ENCODE peak calls at places on chromosomes 7 and 10, in four cellular contexts. W is CD8-positive, alpha-beta T cell; M is heart left ventricle; X is HFFc6. Z is an unnamed sample.

GRCh38 chr7:94394399-94395140 is at the start of gene COL1A2:
- DNase-seq in X (peak; percentile 97), W (peak; percentile 11), M (peak; percentile 86), Z (peak; percentile 99)

GRCh38 chr10:42638053-42638820 is at the start of gene ZNF33B:
- DNase-seq in M (peak; percentile 96), W (peak; percentile 92), X (peak; percentile 86), Z (peak; percentile 97)

GRCh38 chr10:10658157-10658556 is 359.5 kb upstream of the CELF2 start:
- DNase-seq in W (no peak), X (no peak), M (no peak), Z (no peak)

GRCh38 chr10:13787015-13787421 is 200.3 kb downstream of the PRPF18 start:
- DNase-seq in X (no peak), W (peak; percentile 75), M (peak; percentile 27), Z (no peak)

GRCh38 chr7:78587443-78588044 is 789.0 kb downstream of the PHTF2 start:
- DNase-seq in M (no peak), W (no peak), X (no peak), Z (no peak)

GRCh38 chr7:41287559-41288335 is 415.1 kb downstream of the INHBA start:
- DNase-seq in W (no peak), M (no peak), X (no peak), Z (no peak)

GRCh38 chr7:20158684-20159083 is 58.5 kb downstream of the MACC1 start:
- DNase-seq in W (no peak), X (no peak), M (no peak), Z (no peak)

GRCh38 chr10:12499587-12499986 is 150.2 kb downstream of the CAMK1D start:
- DNase-seq in W (no peak), X (no peak), M (no peak), Z (no peak)

GRCh38 chr10:35464805-35465456 is 128.6 kb downstream of the CCNY start:
- DNase-seq in W (no peak), M (no peak), X (no peak), Z (no peak)

GRCh38 chr10:79473511-79474095 is 28.2 kb upstream of the ZCCHC24 start:
- DNase-seq in M (no peak), X (no peak), W (no peak), Z (no peak)

GRCh38 chr10:7248148-7248547 is 162.7 kb downstream of the SFMBT2 start:
- DNase-seq in M (no peak), X (no peak), W (no peak), Z (no peak)

GRCh38 chr10:14385591-14386201 is 55.0 kb upstream of the FRMD4A start:
- DNase-seq in W (no peak), X (peak; percentile 7), M (no peak), Z (no peak)

GRCh38 chr10:84177541-84178386 is 4.2 kb downstream of the GPR15LG start:
- DNase-seq in X (no peak), M (peak; percentile 75), W (peak; percentile 50), Z (no peak)

GRCh38 chr7:32518534-32519140 is 23.3 kb downstream of the AVL9 start:
- DNase-seq in M (no peak), W (no peak), X (peak; percentile 34), Z (no peak)
- TF ChIP-seq CTCF in M (no peak), W (no peak), X (no peak), Z (no peak)

DNA sequence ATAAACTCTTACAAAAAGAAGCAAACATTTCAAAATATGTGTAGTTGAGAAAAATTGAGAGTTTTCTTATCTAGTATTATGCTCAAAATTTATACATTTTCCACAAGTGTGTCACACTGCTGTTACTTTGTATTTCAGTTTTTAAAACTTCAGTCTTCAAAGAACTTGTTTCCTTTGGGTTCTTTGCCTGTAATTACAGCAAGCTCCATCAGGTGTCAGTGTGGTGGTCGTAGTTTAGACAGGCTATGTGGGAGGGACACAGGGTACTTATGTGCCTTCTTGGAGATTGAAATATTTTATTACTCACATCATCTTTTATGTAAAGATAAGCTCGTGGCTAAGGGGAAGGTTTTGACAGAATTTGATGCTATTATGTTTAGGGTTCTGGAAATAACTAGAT is 360.5 kb downstream of the FGFR2 start:
- DNase-seq in X (no peak), W (no peak), M (no peak), Z (no peak)
- TF ChIP-seq CTCF in X (no peak), W (no peak), M (no peak), Z (peak; percentile 52)

DNA sequence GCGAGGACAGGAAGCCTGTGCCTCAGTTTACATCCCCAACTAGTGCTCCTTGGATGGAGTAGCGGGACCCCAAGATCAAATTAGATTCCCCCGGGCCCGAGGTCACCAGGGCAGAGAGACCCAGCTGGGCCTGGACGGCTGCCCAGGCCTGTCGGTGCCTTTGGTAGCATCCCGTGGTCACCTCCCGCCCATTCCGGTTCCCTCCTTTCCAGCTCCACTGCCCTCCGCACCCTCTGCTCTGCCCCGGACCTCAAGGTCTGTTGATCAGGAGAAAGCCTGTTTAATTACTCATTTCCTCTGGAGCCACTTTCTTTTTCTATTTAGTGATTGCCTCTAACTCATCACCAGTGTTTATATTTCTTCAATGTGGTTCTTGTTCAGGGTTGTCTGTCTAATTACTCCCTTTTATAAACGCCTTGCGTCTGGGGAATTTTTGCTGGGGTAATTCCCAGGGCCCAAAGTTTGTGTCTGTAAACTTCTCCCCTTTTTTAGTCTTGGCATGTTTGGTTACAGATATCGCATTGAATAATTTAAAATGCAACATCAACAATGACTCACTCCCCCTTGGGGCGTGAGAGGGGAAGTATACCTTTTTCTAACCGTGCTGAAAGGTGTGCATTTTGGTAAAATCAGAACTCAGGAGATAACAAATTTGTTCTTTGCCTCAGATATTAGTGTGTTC is 1.9 kb downstream of the FOXK1 start:
- DNase-seq in X (peak; percentile 60), M (peak; percentile 78), W (peak; percentile 46), Z (no peak)
- TF ChIP-seq CTCF in X (peak; percentile 46), M (no peak), W (peak; percentile 68), Z (peak; percentile 60)

GRCh38 chr10:114548662-114549061 is 109.4 kb downstream of the ABLIM1 start:
- DNase-seq in X (peak; percentile 57), W (no peak), M (no peak), Z (no peak)
- TF ChIP-seq CTCF in X (peak; percentile 75), W (no peak), M (peak; percentile 51), Z (peak; percentile 85)